ENCODE peak calls at places on chromosomes 2 and 18, in eight cellular contexts. F is stomach, Y is mesendoderm, O is testis, K is NT2/D1, Z is BJ, J is AG09309, E is PC-3. P is an unnamed sample.

GRCh38 chr2:219280682-219281081 is 1.5 kb downstream of the DNAJB2 start:
- DNase-seq in F (no peak), Y (no peak), O (no peak), K (no peak), Z (no peak), J (no peak), E (no peak), P (no peak)

GRCh38 chr2:75139171-75139570 is 60.1 kb downstream of the TACR1 start:
- DNase-seq in F (no peak), Y (no peak), O (no peak), K (no peak), Z (no peak), J (no peak), E (no peak), P (no peak)

GRCh38 chr2:36635194-36635593 is 37.2 kb upstream of the FEZ2 start:
- DNase-seq in F (no peak), Y (no peak), O (no peak), K (no peak), Z (no peak), J (no peak), E (no peak), P (no peak)

GRCh38 chr2:98293931-98294687 is 52.1 kb upstream of the CNGA3 start:
- DNase-seq in F (peak; percentile 72), Y (no peak), O (no peak), K (no peak), Z (no peak), J (no peak), E (no peak), P (no peak)

GRCh38 chr2:214126135-214126534 is 284.7 kb upstream of the VWC2L start:
- DNase-seq in F (no peak), Y (peak; percentile 67), O (no peak), K (no peak), Z (no peak), J (no peak), E (peak; percentile 89), P (peak; percentile 46)

GRCh38 chr2:216116418-216116817 is 7.3 kb downstream of the XRCC5 start:
- DNase-seq in F (no peak), Y (no peak), O (no peak), K (no peak), Z (no peak), J (no peak), E (no peak), P (no peak)

GRCh38 chr2:108404784-108405397 is 27.1 kb downstream of the SULT1C4 start:
- DNase-seq in F (no peak), Y (no peak), O (no peak), K (no peak), Z (no peak), J (no peak), E (no peak), P (no peak)

GRCh38 chr2:133787207-133787606 is 218.9 kb upstream of the NCKAP5 start:
- DNase-seq in F (no peak), Y (no peak), O (no peak), K (no peak), Z (no peak), J (peak; percentile 38), E (peak; percentile 48), P (peak; percentile 52)

GRCh38 chr2:176537932-176538331 is 268.7 kb downstream of the MTX2 start:
- DNase-seq in F (no peak), Y (no peak), O (no peak), K (no peak), Z (no peak), J (no peak), E (no peak), P (no peak)

GRCh38 chr2:217899231-217900009 is 103.4 kb downstream of the TNS1 start:
- DNase-seq in F (peak; percentile 77), Y (peak; percentile 92), O (peak; percentile 62), K (peak; percentile 61), Z (peak; percentile 50), J (peak; percentile 67), E (peak; percentile 68), P (peak; percentile 68)

GRCh38 chr2:177188482-177189469 is 23.8 kb upstream of the HNRNPA3 start:
- DNase-seq in F (no peak), Y (no peak), O (no peak), K (no peak), Z (no peak), J (no peak), E (no peak), P (no peak)

GRCh38 chr2:134268265-134268664 is 14.4 kb downstream of the MGAT5 start:
- DNase-seq in F (no peak), Y (no peak), O (no peak), K (no peak), Z (no peak), J (no peak), E (peak; percentile 57), P (no peak)

GRCh38 chr2:157053876-157054275 is 203.6 kb upstream of the GALNT5 start:
- DNase-seq in F (no peak), Y (no peak), O (no peak), K (no peak), Z (no peak), J (no peak), E (no peak), P (no peak)

GRCh38 chr2:181685150-181685688 is 4.9 kb upstream of the NEUROD1 start:
- DNase-seq in F (no peak), Y (peak; percentile 83), O (no peak), K (no peak), Z (no peak), J (no peak), E (no peak), P (no peak)

GRCh38 chr2:220147590-220147989 is 520.2 kb downstream of the SLC4A3 start:
- DNase-seq in F (no peak), Y (no peak), O (no peak), K (no peak), Z (no peak), J (no peak), E (no peak), P (no peak)

GRCh38 chr2:41994661-41995060 is 53.2 kb upstream of the PKDCC start:
- DNase-seq in F (no peak), Y (no peak), O (no peak), K (no peak), Z (no peak), J (no peak), E (no peak), P (no peak)

GRCh38 chr2:127580167-127581049 is 44.9 kb downstream of the MYO7B start:
- DNase-seq in F (peak; percentile 21), Y (no peak), O (no peak), K (no peak), Z (no peak), J (no peak), E (no peak), P (no peak)

GRCh38 chr2:219576505-219577388 is 4.6 kb downstream of the INHA start:
- DNase-seq in F (no peak), Y (peak; percentile 77), O (peak; percentile 75), K (no peak), Z (no peak), J (no peak), E (peak; percentile 75), P (no peak)

GRCh38 chr2:146661494-146662096 is 1183.2 kb upstream of the ACVR2A start:
- DNase-seq in F (no peak), Y (peak; percentile 62), O (no peak), K (peak; percentile 35), Z (no peak), J (peak; percentile 7), E (peak; percentile 64), P (peak; percentile 16)

GRCh38 chr18:48158721-48159120 is 228.3 kb upstream of the SMAD2 start:
- DNase-seq in F (no peak), Y (no peak), O (no peak), K (no peak), Z (no peak), J (no peak), E (no peak), P (no peak)

GRCh38 chr2:85913854-85914524 is 25.2 kb upstream of the ST3GAL5 start:
- DNase-seq in F (no peak), Y (no peak), O (no peak), K (no peak), Z (no peak), J (no peak), E (peak; percentile 34), P (peak; percentile 90)

GRCh38 chr2:124824441-124824840 is 799.4 kb downstream of the CNTNAP5 start:
- DNase-seq in F (no peak), Y (no peak), O (no peak), K (no peak), Z (no peak), J (no peak), E (no peak), P (no peak)

GRCh38 chr2:105454801-105455485 is 56.1 kb upstream of the FHL2 start:
- DNase-seq in F (peak; percentile 52), Y (peak; percentile 55), O (peak; percentile 50), K (no peak), Z (peak; percentile 59), J (peak; percentile 80), E (peak; percentile 94), P (peak; percentile 91)

GRCh38 chr2:40737180-40737579 is 285.3 kb upstream of the SLC8A1 start:
- DNase-seq in F (no peak), Y (no peak), O (no peak), K (no peak), Z (no peak), J (no peak), E (peak; percentile 40), P (no peak)

GRCh38 chr2:201361078-201361477 is 3.9 kb upstream of the FLACC1 start:
- DNase-seq in F (no peak), Y (no peak), O (no peak), K (no peak), Z (no peak), J (no peak), E (no peak), P (no peak)

DNA sequence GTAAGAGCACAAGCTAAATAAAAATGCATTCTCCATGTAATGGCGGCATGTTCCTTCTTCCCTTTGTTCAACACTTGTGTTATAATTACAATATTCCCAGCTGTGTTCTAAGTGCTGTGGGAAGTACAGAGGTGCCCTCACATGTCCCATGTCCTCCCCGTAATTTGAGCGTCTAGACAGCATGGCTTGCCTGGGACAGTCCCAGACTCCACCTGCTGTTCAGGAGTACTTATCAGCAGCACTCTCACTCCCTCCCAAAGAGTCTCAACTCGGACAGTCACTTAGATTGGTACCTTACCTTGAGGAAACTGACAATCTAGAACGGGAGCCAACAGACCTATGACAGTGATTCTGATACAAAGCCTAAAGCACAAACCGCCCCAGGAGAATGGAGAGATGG is 370.5 kb downstream of the EIPR1 start:
- DNase-seq in F (no peak), Y (no peak), O (no peak), K (no peak), Z (no peak), J (no peak), E (no peak), P (no peak)
- H3K4me3 ChIP-seq in F (no peak overlapping the region), Y (no peak overlapping the region), O (no peak overlapping the region), K (no peak overlapping the region), Z (no peak overlapping the region), J (no peak overlapping the region), E (no peak overlapping the region), P (no peak overlapping the region)

GRCh38 chr18:3411854-3412268 is 38.1 kb upstream of the TGIF1 start:
- DNase-seq in F (peak; percentile 66), Y (peak; percentile 26), O (peak; percentile 36), K (no peak), Z (no peak), J (no peak), E (no peak), P (no peak)
- H3K4me3 ChIP-seq in F (peak overlapping the region; percentile 24), Y (no peak overlapping the region), O (peak overlapping the region; percentile 27), K (no peak overlapping the region), Z (peak overlapping the region; percentile 31), J (no peak overlapping the region), E (no peak overlapping the region), P (peak overlapping the region; percentile 15)

GRCh38 chr2:16238001-16238755 is 297.8 kb downstream of the MYCN start:
- DNase-seq in F (no peak), Y (no peak), O (no peak), K (no peak), Z (no peak), J (no peak), E (no peak), P (no peak)
- H3K4me3 ChIP-seq in F (no peak overlapping the region), Y (no peak overlapping the region), O (no peak overlapping the region), K (no peak overlapping the region), Z (no peak overlapping the region), J (no peak overlapping the region), E (no peak overlapping the region), P (no peak overlapping the region)

GRCh38 chr18:23504720-23505119 is 1.4 kb downstream of the RMC1 start:
- DNase-seq in F (no peak), Y (no peak), O (no peak), K (no peak), Z (no peak), J (no peak), E (no peak), P (no peak)
- H3K4me3 ChIP-seq in F (peak overlapping the region; percentile 61), Y (no peak overlapping the region), O (no peak overlapping the region), K (no peak overlapping the region), Z (peak overlapping the region; percentile 0), J (no peak overlapping the region), E (peak overlapping the region; percentile 85), P (no peak overlapping the region)

P was measured in skeletal muscle cell.